ENCODE peak calls at places on chromosomes 6 and 20, in four cellular contexts. One of them, this sample, is unnamed.

GRCh38 chr6:107489636-107490567 is at the start of gene SOBP:
- DNase-seq in omental fat pad: no peak
- DNase-seq in HT1080: peak
- DNase-seq in RWPE1: peak
- DNase-seq in this sample: no peak

GRCh38 chr6:79520534-79520933 is 16.7 kb downstream of the LCA5 start:
- DNase-seq in omental fat pad: no peak
- DNase-seq in HT1080: no peak
- DNase-seq in RWPE1: no peak
- DNase-seq in this sample: no peak

GRCh38 chr6:106258726-106259125 is 66.8 kb downstream of the ATG5 start:
- DNase-seq in omental fat pad: no peak
- DNase-seq in HT1080: no peak
- DNase-seq in RWPE1: peak
- DNase-seq in this sample: peak

GRCh38 chr6:45812937-45813336 is 202.7 kb downstream of the CLIC5 start:
- DNase-seq in omental fat pad: no peak
- DNase-seq in HT1080: no peak
- DNase-seq in RWPE1: no peak
- DNase-seq in this sample: no peak

GRCh38 chr6:26129656-26130055 is 42.4 kb downstream of the HFE start:
- DNase-seq in omental fat pad: no peak
- DNase-seq in HT1080: no peak
- DNase-seq in RWPE1: no peak
- DNase-seq in this sample: no peak

GRCh38 chr6:104525677-104526322 is 333.9 kb downstream of the HACE1 start:
- DNase-seq in omental fat pad: no peak
- DNase-seq in HT1080: peak
- DNase-seq in RWPE1: peak
- DNase-seq in this sample: peak

GRCh38 chr6:33787954-33788693 is 806 bp downstream of the LEMD2 start:
- DNase-seq in omental fat pad: peak
- DNase-seq in HT1080: peak
- DNase-seq in RWPE1: peak
- DNase-seq in this sample: peak

GRCh38 chr6:47277702-47278101 is 32.0 kb downstream of the TNFRSF21 start:
- DNase-seq in omental fat pad: no peak
- DNase-seq in HT1080: no peak
- DNase-seq in RWPE1: no peak
- DNase-seq in this sample: no peak

GRCh38 chr6:161660666-161661571 is 387.1 kb upstream of the AGPAT4 start:
- DNase-seq in omental fat pad: no peak
- DNase-seq in HT1080: no peak
- DNase-seq in RWPE1: no peak
- DNase-seq in this sample: no peak

GRCh38 chr6:137867685-137868509 is 838 bp downstream of the TNFAIP3 start:
- DNase-seq in omental fat pad: no peak
- DNase-seq in HT1080: no peak
- DNase-seq in RWPE1: no peak
- DNase-seq in this sample: no peak

GRCh38 chr20:37804584-37805566 is 98.1 kb upstream of the VSTM2L start:
- DNase-seq in omental fat pad: no peak
- DNase-seq in HT1080: no peak
- DNase-seq in RWPE1: no peak
- DNase-seq in this sample: no peak